ENCODE peak calls at places on chromosome 6, in ten cellular contexts. One of them, this sample, is unnamed.

GRCh38 chr6:82365011-82365751 is 1.6 kb downstream of the TPBG start:
- DNase-seq in fibroblast of the aortic adventitia: no peak
- DNase-seq in body of pancreas: peak; percentile 44
- DNase-seq in HL-60: no peak
- DNase-seq in AG04450: no peak
- DNase-seq in A549: peak; percentile 53
- DNase-seq in breast epithelium: peak; percentile 53
- DNase-seq in fibroblast of mammary gland: no peak
- DNase-seq in cardiac muscle cell: peak; percentile 50
- DNase-seq in psoas muscle: peak; percentile 21
- DNase-seq in this sample: no peak

GRCh38 chr6:80540700-80541099 is 434.2 kb downstream of the BCKDHB start:
- DNase-seq in breast epithelium: no peak
- DNase-seq in psoas muscle: no peak
- DNase-seq in fibroblast of the aortic adventitia: no peak
- DNase-seq in A549: no peak
- DNase-seq in body of pancreas: no peak
- DNase-seq in cardiac muscle cell: no peak
- DNase-seq in fibroblast of mammary gland: peak; percentile 50
- DNase-seq in HL-60: no peak
- DNase-seq in AG04450: no peak
- DNase-seq in this sample: no peak

GRCh38 chr6:52103661-52104060 is 16.2 kb upstream of the PKHD1 start:
- DNase-seq in AG04450: no peak
- DNase-seq in A549: no peak
- DNase-seq in cardiac muscle cell: no peak
- DNase-seq in psoas muscle: no peak
- DNase-seq in fibroblast of the aortic adventitia: no peak
- DNase-seq in breast epithelium: no peak
- DNase-seq in body of pancreas: no peak
- DNase-seq in fibroblast of mammary gland: no peak
- DNase-seq in HL-60: no peak
- DNase-seq in this sample: no peak

GRCh38 chr6:133206942-133207341 is 34.2 kb upstream of the EYA4 start:
- DNase-seq in breast epithelium: no peak
- DNase-seq in AG04450: no peak
- DNase-seq in A549: no peak
- DNase-seq in fibroblast of mammary gland: no peak
- DNase-seq in fibroblast of the aortic adventitia: no peak
- DNase-seq in body of pancreas: no peak
- DNase-seq in cardiac muscle cell: no peak
- DNase-seq in HL-60: no peak
- DNase-seq in psoas muscle: no peak
- DNase-seq in this sample: no peak

GRCh38 chr6:158220786-158221442 is 52.8 kb downstream of the GTF2H5 start:
- DNase-seq in psoas muscle: peak; percentile 79
- DNase-seq in fibroblast of mammary gland: peak; percentile 74
- DNase-seq in body of pancreas: peak; percentile 82
- DNase-seq in A549: peak; percentile 80
- DNase-seq in AG04450: no peak
- DNase-seq in HL-60: peak; percentile 67
- DNase-seq in fibroblast of the aortic adventitia: peak; percentile 82
- DNase-seq in cardiac muscle cell: peak; percentile 86
- DNase-seq in breast epithelium: peak; percentile 82
- DNase-seq in this sample: peak; percentile 63

GRCh38 chr6:44569931-44570385 is 182.5 kb downstream of the CDC5L start:
- DNase-seq in HL-60: peak; percentile 28
- DNase-seq in body of pancreas: no peak
- DNase-seq in fibroblast of the aortic adventitia: peak; percentile 67
- DNase-seq in cardiac muscle cell: peak; percentile 63
- DNase-seq in breast epithelium: no peak
- DNase-seq in A549: no peak
- DNase-seq in psoas muscle: peak; percentile 44
- DNase-seq in fibroblast of mammary gland: peak; percentile 46
- DNase-seq in AG04450: no peak
- DNase-seq in this sample: peak; percentile 89

GRCh38 chr6:105794870-105795269 is 291.3 kb upstream of the PRDM1 start:
- DNase-seq in fibroblast of mammary gland: no peak
- DNase-seq in cardiac muscle cell: no peak
- DNase-seq in psoas muscle: no peak
- DNase-seq in body of pancreas: no peak
- DNase-seq in fibroblast of the aortic adventitia: no peak
- DNase-seq in HL-60: no peak
- DNase-seq in A549: no peak
- DNase-seq in breast epithelium: no peak
- DNase-seq in AG04450: no peak
- DNase-seq in this sample: no peak

GRCh38 chr6:34084591-34085280 is 61.2 kb downstream of the GRM4 start:
- DNase-seq in fibroblast of the aortic adventitia: no peak
- DNase-seq in AG04450: no peak
- DNase-seq in breast epithelium: no peak
- DNase-seq in HL-60: no peak
- DNase-seq in psoas muscle: no peak
- DNase-seq in A549: no peak
- DNase-seq in cardiac muscle cell: no peak
- DNase-seq in fibroblast of mammary gland: no peak
- DNase-seq in body of pancreas: no peak
- DNase-seq in this sample: no peak

GRCh38 chr6:33508935-33509926 is 54.9 kb downstream of the ZBTB9 start:
- DNase-seq in cardiac muscle cell: no peak
- DNase-seq in fibroblast of mammary gland: no peak
- DNase-seq in psoas muscle: no peak
- DNase-seq in fibroblast of the aortic adventitia: no peak
- DNase-seq in A549: no peak
- DNase-seq in breast epithelium: no peak
- DNase-seq in HL-60: no peak
- DNase-seq in body of pancreas: no peak
- DNase-seq in AG04450: no peak
- DNase-seq in this sample: no peak

GRCh38 chr6:129672883-129673631 is 36.9 kb downstream of the ARHGAP18 start:
- DNase-seq in cardiac muscle cell: peak; percentile 75
- DNase-seq in body of pancreas: no peak
- DNase-seq in fibroblast of the aortic adventitia: peak; percentile 91
- DNase-seq in A549: peak; percentile 45
- DNase-seq in HL-60: no peak
- DNase-seq in AG04450: peak; percentile 42
- DNase-seq in psoas muscle: no peak
- DNase-seq in breast epithelium: no peak
- DNase-seq in fibroblast of mammary gland: peak; percentile 77
- DNase-seq in this sample: no peak

GRCh38 chr6:125810435-125810834 is 19.7 kb downstream of the NCOA7 start:
- DNase-seq in A549: no peak
- DNase-seq in HL-60: no peak
- DNase-seq in cardiac muscle cell: no peak
- DNase-seq in breast epithelium: no peak
- DNase-seq in body of pancreas: no peak
- DNase-seq in psoas muscle: no peak
- DNase-seq in fibroblast of mammary gland: no peak
- DNase-seq in AG04450: no peak
- DNase-seq in fibroblast of the aortic adventitia: no peak
- DNase-seq in this sample: no peak

GRCh38 chr6:125808591-125808990 is 17.8 kb downstream of the NCOA7 start:
- DNase-seq in A549: no peak
- DNase-seq in breast epithelium: no peak
- DNase-seq in fibroblast of the aortic adventitia: no peak
- DNase-seq in psoas muscle: no peak
- DNase-seq in body of pancreas: no peak
- DNase-seq in fibroblast of mammary gland: no peak
- DNase-seq in cardiac muscle cell: no peak
- DNase-seq in HL-60: no peak
- DNase-seq in AG04450: no peak
- DNase-seq in this sample: no peak

GRCh38 chr6:125812394-125813231 is 21.9 kb downstream of the NCOA7 start:
- DNase-seq in A549: peak; percentile 56
- DNase-seq in fibroblast of the aortic adventitia: peak; percentile 100
- DNase-seq in breast epithelium: no peak
- DNase-seq in psoas muscle: no peak
- DNase-seq in fibroblast of mammary gland: peak; percentile 96
- DNase-seq in body of pancreas: no peak
- DNase-seq in HL-60: no peak
- DNase-seq in AG04450: peak; percentile 89
- DNase-seq in cardiac muscle cell: peak; percentile 98
- DNase-seq in this sample: no peak

GRCh38 chr6:125809771-125810315 is 19.1 kb downstream of the NCOA7 start:
- DNase-seq in AG04450: no peak
- DNase-seq in fibroblast of the aortic adventitia: no peak
- DNase-seq in fibroblast of mammary gland: no peak
- DNase-seq in HL-60: no peak
- DNase-seq in psoas muscle: no peak
- DNase-seq in A549: no peak
- DNase-seq in breast epithelium: no peak
- DNase-seq in body of pancreas: no peak
- DNase-seq in cardiac muscle cell: no peak
- DNase-seq in this sample: no peak

GRCh38 chr6:125811259-125811658 is 20.5 kb downstream of the NCOA7 start:
- DNase-seq in AG04450: no peak
- DNase-seq in breast epithelium: no peak
- DNase-seq in fibroblast of mammary gland: no peak
- DNase-seq in HL-60: no peak
- DNase-seq in psoas muscle: no peak
- DNase-seq in cardiac muscle cell: no peak
- DNase-seq in fibroblast of the aortic adventitia: no peak
- DNase-seq in body of pancreas: no peak
- DNase-seq in A549: no peak
- DNase-seq in this sample: no peak
- H3K4me3 ChIP-seq in AG04450: no peak overlapping the region
- H3K4me3 ChIP-seq in breast epithelium: no peak overlapping the region
- H3K4me3 ChIP-seq in fibroblast of mammary gland: no peak overlapping the region
- H3K4me3 ChIP-seq in HL-60: no peak overlapping the region
- H3K4me3 ChIP-seq in psoas muscle: no peak overlapping the region
- H3K4me3 ChIP-seq in cardiac muscle cell: no peak overlapping the region
- H3K4me3 ChIP-seq in fibroblast of the aortic adventitia: no peak overlapping the region
- H3K4me3 ChIP-seq in body of pancreas: no peak overlapping the region
- H3K4me3 ChIP-seq in A549: no peak overlapping the region
- H3K4me3 ChIP-seq in this sample: no peak overlapping the region

GRCh38 chr6:53349209-53349693 is 501 bp upstream of the ELOVL5 start:
- DNase-seq in fibroblast of the aortic adventitia: no peak
- DNase-seq in psoas muscle: no peak
- DNase-seq in cardiac muscle cell: no peak
- DNase-seq in body of pancreas: no peak
- DNase-seq in HL-60: no peak
- DNase-seq in breast epithelium: no peak
- DNase-seq in A549: no peak
- DNase-seq in AG04450: no peak
- DNase-seq in fibroblast of mammary gland: no peak
- DNase-seq in this sample: no peak

GRCh38 chr6:53347921-53348435 is 772 bp downstream of the ELOVL5 start:
- DNase-seq in fibroblast of mammary gland: peak; percentile 67
- DNase-seq in breast epithelium: peak; percentile 69
- DNase-seq in body of pancreas: peak; percentile 60
- DNase-seq in AG04450: no peak
- DNase-seq in fibroblast of the aortic adventitia: peak; percentile 60
- DNase-seq in HL-60: no peak
- DNase-seq in A549: peak; percentile 32
- DNase-seq in psoas muscle: peak; percentile 66
- DNase-seq in cardiac muscle cell: peak; percentile 77
- DNase-seq in this sample: peak; percentile 94

GRCh38 chr6:53344993-53345392 is 3.8 kb downstream of the ELOVL5 start:
- DNase-seq in AG04450: no peak
- DNase-seq in fibroblast of the aortic adventitia: no peak
- DNase-seq in body of pancreas: no peak
- DNase-seq in A549: no peak
- DNase-seq in cardiac muscle cell: no peak
- DNase-seq in psoas muscle: no peak
- DNase-seq in HL-60: no peak
- DNase-seq in fibroblast of mammary gland: no peak
- DNase-seq in breast epithelium: no peak
- DNase-seq in this sample: no peak

GRCh38 chr6:53348436-53349208 is at the start of gene ELOVL5:
- DNase-seq in A549: peak; percentile 97
- DNase-seq in cardiac muscle cell: peak; percentile 100
- DNase-seq in body of pancreas: peak; percentile 94
- DNase-seq in psoas muscle: peak; percentile 97
- DNase-seq in AG04450: peak; percentile 95
- DNase-seq in breast epithelium: peak; percentile 98
- DNase-seq in fibroblast of the aortic adventitia: peak; percentile 99
- DNase-seq in HL-60: peak; percentile 95
- DNase-seq in fibroblast of mammary gland: peak; percentile 99
- DNase-seq in this sample: peak; percentile 96

DNA sequence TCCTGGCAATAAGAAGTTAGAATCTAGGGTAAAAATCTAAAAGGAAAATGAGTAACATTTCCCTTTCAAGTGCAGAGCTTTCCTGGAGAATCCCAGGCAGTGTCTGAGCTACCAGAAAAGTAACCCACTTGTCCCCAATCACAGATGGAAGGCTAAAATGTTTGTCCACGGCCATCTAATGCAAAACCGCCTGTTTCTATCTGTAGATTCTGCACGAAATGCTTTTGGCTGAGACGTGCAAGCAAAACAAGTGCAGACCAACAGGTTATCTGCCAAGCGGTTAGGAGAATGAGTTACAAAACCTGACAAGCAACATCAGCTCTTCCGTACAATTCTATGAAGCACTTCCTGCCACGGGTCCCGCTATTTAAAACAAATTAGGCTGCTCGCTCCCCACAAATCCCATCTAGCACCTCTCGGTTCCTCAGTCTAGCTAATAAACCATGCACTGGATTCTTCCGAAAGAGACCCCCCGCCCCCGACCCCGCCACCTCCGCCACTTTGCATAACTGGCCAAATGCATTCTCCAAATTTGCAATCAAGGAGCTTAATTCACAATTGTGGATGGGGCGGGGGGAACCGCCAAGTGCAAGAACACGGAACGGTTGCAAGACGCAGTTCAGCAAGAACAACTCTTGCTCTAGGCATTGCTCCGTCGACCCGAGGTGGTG is 1.4 kb downstream of the ELOVL5 start:
- DNase-seq in AG04450: no peak
- DNase-seq in breast epithelium: no peak
- DNase-seq in HL-60: no peak
- DNase-seq in fibroblast of mammary gland: peak; percentile 41
- DNase-seq in A549: no peak
- DNase-seq in cardiac muscle cell: peak; percentile 48
- DNase-seq in fibroblast of the aortic adventitia: peak; percentile 53
- DNase-seq in body of pancreas: peak; percentile 11
- DNase-seq in psoas muscle: no peak
- DNase-seq in this sample: no peak
- H3K4me3 ChIP-seq in AG04450: peak overlapping the region; percentile 85
- H3K4me3 ChIP-seq in breast epithelium: peak overlapping the region; percentile 99
- H3K4me3 ChIP-seq in HL-60: peak overlapping the region; percentile 85
- H3K4me3 ChIP-seq in fibroblast of mammary gland: peak overlapping the region; percentile 87
- H3K4me3 ChIP-seq in A549: peak overlapping the region; percentile 92
- H3K4me3 ChIP-seq in cardiac muscle cell: peak overlapping the region; percentile 97
- H3K4me3 ChIP-seq in fibroblast of the aortic adventitia: peak overlapping the region; percentile 90
- H3K4me3 ChIP-seq in body of pancreas: peak overlapping the region; percentile 84
- H3K4me3 ChIP-seq in psoas muscle: peak overlapping the region; percentile 89
- H3K4me3 ChIP-seq in this sample: peak overlapping the region; percentile 80

GRCh38 chr6:7261030-7261841 is 51.8 kb downstream of the SSR1 start:
- DNase-seq in cardiac muscle cell: peak; percentile 87
- DNase-seq in body of pancreas: peak; percentile 89
- DNase-seq in breast epithelium: peak; percentile 86
- DNase-seq in fibroblast of mammary gland: peak; percentile 79
- DNase-seq in fibroblast of the aortic adventitia: peak; percentile 78
- DNase-seq in AG04450: peak; percentile 62
- DNase-seq in psoas muscle: peak; percentile 84
- DNase-seq in A549: peak; percentile 75
- DNase-seq in HL-60: no peak
- DNase-seq in this sample: peak; percentile 95
- H3K4me3 ChIP-seq in cardiac muscle cell: peak overlapping the region; percentile 40
- H3K4me3 ChIP-seq in body of pancreas: peak overlapping the region; percentile 10
- H3K4me3 ChIP-seq in breast epithelium: peak overlapping the region; percentile 61
- H3K4me3 ChIP-seq in fibroblast of mammary gland: peak overlapping the region; percentile 63
- H3K4me3 ChIP-seq in fibroblast of the aortic adventitia: peak overlapping the region; percentile 86
- H3K4me3 ChIP-seq in AG04450: peak overlapping the region; percentile 80
- H3K4me3 ChIP-seq in psoas muscle: peak overlapping the region; percentile 87
- H3K4me3 ChIP-seq in A549: peak overlapping the region; percentile 56
- H3K4me3 ChIP-seq in HL-60: peak overlapping the region; percentile 47
- H3K4me3 ChIP-seq in this sample: peak overlapping the region; percentile 32

GRCh38 chr6:71333050-71333449 is 44.4 kb downstream of the OGFRL1 start:
- DNase-seq in body of pancreas: no peak
- DNase-seq in AG04450: no peak
- DNase-seq in fibroblast of the aortic adventitia: no peak
- DNase-seq in breast epithelium: no peak
- DNase-seq in cardiac muscle cell: no peak
- DNase-seq in psoas muscle: no peak
- DNase-seq in fibroblast of mammary gland: no peak
- DNase-seq in HL-60: no peak
- DNase-seq in A549: no peak
- DNase-seq in this sample: no peak
- H3K4me3 ChIP-seq in body of pancreas: no peak overlapping the region
- H3K4me3 ChIP-seq in AG04450: no peak overlapping the region
- H3K4me3 ChIP-seq in fibroblast of the aortic adventitia: no peak overlapping the region
- H3K4me3 ChIP-seq in breast epithelium: no peak overlapping the region
- H3K4me3 ChIP-seq in cardiac muscle cell: no peak overlapping the region
- H3K4me3 ChIP-seq in psoas muscle: no peak overlapping the region
- H3K4me3 ChIP-seq in fibroblast of mammary gland: no peak overlapping the region
- H3K4me3 ChIP-seq in HL-60: no peak overlapping the region
- H3K4me3 ChIP-seq in A549: no peak overlapping the region
- H3K4me3 ChIP-seq in this sample: no peak overlapping the region